ENCODE peak calls at places on chromosomes 3 and 15, in five cellular contexts. One of them, this sample, is unnamed.

GRCh38 chr15:39040861-39041260 is 476.2 kb upstream of the RASGRP1 start:
- DNase-seq in tibial nerve: no peak
- DNase-seq in AG10803: no peak
- DNase-seq in BJ: no peak
- DNase-seq in colonic mucosa: no peak
- DNase-seq in this sample: no peak

GRCh38 chr3:100002599-100003350 is 111.5 kb downstream of the FILIP1L start:
- DNase-seq in tibial nerve: no peak
- DNase-seq in AG10803: peak
- DNase-seq in BJ: peak
- DNase-seq in colonic mucosa: peak
- DNase-seq in this sample: no peak

GRCh38 chr15:34049096-34049495 is 10.1 kb upstream of the AVEN start:
- DNase-seq in tibial nerve: no peak
- DNase-seq in AG10803: peak
- DNase-seq in BJ: no peak
- DNase-seq in colonic mucosa: no peak
- DNase-seq in this sample: no peak

GRCh38 chr15:85607842-85608241 is 186.9 kb downstream of the KLHL25 start:
- DNase-seq in tibial nerve: no peak
- DNase-seq in AG10803: peak
- DNase-seq in BJ: peak
- DNase-seq in colonic mucosa: no peak
- DNase-seq in this sample: no peak

GRCh38 chr3:107227091-107227490 is 150.1 kb upstream of the CCDC54 start:
- DNase-seq in tibial nerve: no peak
- DNase-seq in AG10803: peak
- DNase-seq in BJ: no peak
- DNase-seq in colonic mucosa: no peak
- DNase-seq in this sample: no peak

GRCh38 chr3:62835594-62836236 is 39.5 kb downstream of the CADPS start:
- DNase-seq in tibial nerve: no peak
- DNase-seq in AG10803: no peak
- DNase-seq in BJ: no peak
- DNase-seq in colonic mucosa: no peak
- DNase-seq in this sample: no peak

GRCh38 chr3:98326945-98327344 is 26.7 kb upstream of the OR5K4 start:
- DNase-seq in tibial nerve: no peak
- DNase-seq in AG10803: no peak
- DNase-seq in BJ: no peak
- DNase-seq in colonic mucosa: no peak
- DNase-seq in this sample: peak

GRCh38 chr15:69758810-69759410 is 306.3 kb downstream of the RPLP1 start:
- DNase-seq in tibial nerve: no peak
- DNase-seq in AG10803: peak
- DNase-seq in BJ: no peak
- DNase-seq in colonic mucosa: peak
- DNase-seq in this sample: peak

GRCh38 chr15:27762471-27762870 is 336.6 kb downstream of the OCA2 start:
- DNase-seq in tibial nerve: no peak
- DNase-seq in AG10803: no peak
- DNase-seq in BJ: no peak
- DNase-seq in colonic mucosa: no peak
- DNase-seq in this sample: no peak

GRCh38 chr3:44845528-44846520 is 15.9 kb upstream of the TMEM42 start:
- DNase-seq in tibial nerve: no peak
- DNase-seq in AG10803: peak
- DNase-seq in BJ: no peak
- DNase-seq in colonic mucosa: no peak
- DNase-seq in this sample: no peak

GRCh38 chr3:139906441-139906840 is 28.5 kb upstream of the CLSTN2 start:
- DNase-seq in tibial nerve: no peak
- DNase-seq in AG10803: peak
- DNase-seq in BJ: no peak
- DNase-seq in colonic mucosa: no peak
- DNase-seq in this sample: no peak

GRCh38 chr3:59443618-59444292 is 393.9 kb upstream of the CFAP20DC start:
- DNase-seq in tibial nerve: no peak
- DNase-seq in AG10803: no peak
- DNase-seq in BJ: no peak
- DNase-seq in colonic mucosa: no peak
- DNase-seq in this sample: no peak

GRCh38 chr3:127101411-127102067 is 91.4 kb upstream of the PRR23E start:
- DNase-seq in tibial nerve: no peak
- DNase-seq in AG10803: no peak
- DNase-seq in BJ: no peak
- DNase-seq in colonic mucosa: no peak
- DNase-seq in this sample: no peak

GRCh38 chr3:40313975-40314860 is 4.7 kb downstream of the EIF1B start:
- DNase-seq in tibial nerve: no peak
- DNase-seq in AG10803: peak
- DNase-seq in BJ: no peak
- DNase-seq in colonic mucosa: no peak
- DNase-seq in this sample: no peak

GRCh38 chr15:96327155-96327741 is 3.3 kb upstream of the NR2F2 start:
- DNase-seq in tibial nerve: no peak
- DNase-seq in AG10803: peak
- DNase-seq in BJ: peak
- DNase-seq in colonic mucosa: peak
- DNase-seq in this sample: no peak

GRCh38 chr3:188948658-188949400 is 222.9 kb upstream of the TPRG1 start:
- DNase-seq in tibial nerve: no peak
- DNase-seq in AG10803: peak
- DNase-seq in BJ: peak
- DNase-seq in colonic mucosa: no peak
- DNase-seq in this sample: no peak

GRCh38 chr3:28989646-28990089 is 291.2 kb upstream of the RBMS3 start:
- DNase-seq in tibial nerve: no peak
- DNase-seq in AG10803: no peak
- DNase-seq in BJ: no peak
- DNase-seq in colonic mucosa: no peak
- DNase-seq in this sample: peak

GRCh38 chr15:90419738-90420487 is 31.9 kb downstream of the IQGAP1 start:
- DNase-seq in tibial nerve: no peak
- DNase-seq in AG10803: peak
- DNase-seq in BJ: peak
- DNase-seq in colonic mucosa: no peak
- DNase-seq in this sample: no peak

GRCh38 chr3:127652246-127652995 is 20.3 kb upstream of the ABTB1 start:
- DNase-seq in tibial nerve: no peak
- DNase-seq in AG10803: peak
- DNase-seq in BJ: no peak
- DNase-seq in colonic mucosa: no peak
- DNase-seq in this sample: no peak

GRCh38 chr3:34568766-34569165 is 770.3 kb downstream of the PDCD6IP start:
- DNase-seq in tibial nerve: no peak
- DNase-seq in AG10803: no peak
- DNase-seq in BJ: no peak
- DNase-seq in colonic mucosa: no peak
- DNase-seq in this sample: no peak

GRCh38 chr15:56732135-56732880 is 1.0 kb downstream of the ZNF280D start:
- DNase-seq in tibial nerve: no peak
- DNase-seq in AG10803: peak
- DNase-seq in BJ: peak
- DNase-seq in colonic mucosa: peak
- DNase-seq in this sample: no peak

GRCh38 chr15:44490628-44491027 is 46.3 kb upstream of the EIF3J start:
- DNase-seq in tibial nerve: no peak
- DNase-seq in AG10803: no peak
- DNase-seq in BJ: no peak
- DNase-seq in colonic mucosa: no peak
- DNase-seq in this sample: no peak

GRCh38 chr3:58353722-58354553 is 21.2 kb downstream of the PXK start:
- DNase-seq in tibial nerve: no peak
- DNase-seq in AG10803: peak
- DNase-seq in BJ: no peak
- DNase-seq in colonic mucosa: no peak
- DNase-seq in this sample: no peak

GRCh38 chr3:58352624-58353023 is 19.9 kb downstream of the PXK start:
- DNase-seq in tibial nerve: no peak
- DNase-seq in AG10803: no peak
- DNase-seq in BJ: no peak
- DNase-seq in colonic mucosa: no peak
- DNase-seq in this sample: no peak

GRCh38 chr3:58349792-58350626 is 17.3 kb downstream of the PXK start:
- DNase-seq in tibial nerve: no peak
- DNase-seq in AG10803: no peak
- DNase-seq in BJ: no peak
- DNase-seq in colonic mucosa: no peak
- DNase-seq in this sample: peak

GRCh38 chr3:58350627-58351013 is 17.9 kb downstream of the PXK start:
- DNase-seq in tibial nerve: no peak
- DNase-seq in AG10803: peak
- DNase-seq in BJ: no peak
- DNase-seq in colonic mucosa: no peak
- DNase-seq in this sample: no peak

GRCh38 chr3:58351920-58352319 is 19.2 kb downstream of the PXK start:
- DNase-seq in tibial nerve: no peak
- DNase-seq in AG10803: no peak
- DNase-seq in BJ: no peak
- DNase-seq in colonic mucosa: no peak
- DNase-seq in this sample: no peak
- H3K4me3 ChIP-seq in tibial nerve: no peak
- H3K4me3 ChIP-seq in AG10803: no peak
- H3K4me3 ChIP-seq in BJ: no peak
- H3K4me3 ChIP-seq in colonic mucosa: no peak
- H3K4me3 ChIP-seq in this sample: no peak

GRCh38 chr3:125403789-125404188 is 28.7 kb upstream of the ZNF148 start:
- DNase-seq in tibial nerve: no peak
- DNase-seq in AG10803: peak
- DNase-seq in BJ: no peak
- DNase-seq in colonic mucosa: no peak
- DNase-seq in this sample: no peak
- TF ChIP-seq CTCF in tibial nerve: no peak
- TF ChIP-seq CTCF in AG10803: peak
- TF ChIP-seq CTCF in BJ: peak
- TF ChIP-seq CTCF in colonic mucosa: no peak
- TF ChIP-seq CTCF in this sample: no peak

DNA sequence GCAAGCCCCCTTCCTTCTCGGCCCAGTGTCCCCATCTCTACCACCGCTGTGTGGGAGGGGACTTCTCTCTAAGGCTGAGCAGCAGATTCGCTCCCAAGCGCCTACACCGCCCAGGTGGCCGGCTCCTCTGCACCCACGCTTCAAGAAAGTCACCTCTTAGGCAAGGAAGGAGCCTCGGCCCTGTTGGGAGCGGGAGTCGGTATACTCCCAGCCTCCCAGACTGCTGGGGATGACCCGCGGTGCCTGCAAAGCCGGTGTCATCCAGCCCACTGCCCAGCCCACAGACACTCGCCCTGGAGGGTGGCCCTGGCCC is 527 bp downstream of the CHRNB4 start:
- DNase-seq in tibial nerve: no peak
- DNase-seq in AG10803: no peak
- DNase-seq in BJ: no peak
- DNase-seq in colonic mucosa: no peak
- DNase-seq in this sample: no peak
- H3K4me3 ChIP-seq in tibial nerve: peak
- H3K4me3 ChIP-seq in AG10803: no peak
- H3K4me3 ChIP-seq in BJ: no peak
- H3K4me3 ChIP-seq in colonic mucosa: peak
- H3K4me3 ChIP-seq in this sample: no peak

GRCh38 chr3:160929595-160929994 is 173.6 kb downstream of the PPM1L start:
- DNase-seq in tibial nerve: no peak
- DNase-seq in AG10803: peak
- DNase-seq in BJ: no peak
- DNase-seq in colonic mucosa: no peak
- DNase-seq in this sample: no peak
- TF ChIP-seq CTCF in tibial nerve: no peak
- TF ChIP-seq CTCF in AG10803: no peak
- TF ChIP-seq CTCF in BJ: peak
- TF ChIP-seq CTCF in colonic mucosa: no peak
- TF ChIP-seq CTCF in this sample: no peak

GRCh38 chr3:125043599-125044151 is 12.1 kb downstream of the HEG1 start:
- DNase-seq in tibial nerve: no peak
- DNase-seq in AG10803: no peak
- DNase-seq in BJ: no peak
- DNase-seq in colonic mucosa: peak
- DNase-seq in this sample: no peak

GRCh38 chr3:125039041-125039896 is 16.5 kb downstream of the HEG1 start:
- DNase-seq in tibial nerve: no peak
- DNase-seq in AG10803: no peak
- DNase-seq in BJ: no peak
- DNase-seq in colonic mucosa: no peak
- DNase-seq in this sample: no peak

GRCh38 chr3:125042725-125043406 is 12.9 kb downstream of the HEG1 start:
- DNase-seq in tibial nerve: no peak
- DNase-seq in AG10803: peak
- DNase-seq in BJ: no peak
- DNase-seq in colonic mucosa: no peak
- DNase-seq in this sample: no peak

GRCh38 chr3:125037498-125038150 is 18.2 kb downstream of the HEG1 start:
- DNase-seq in tibial nerve: no peak
- DNase-seq in AG10803: peak
- DNase-seq in BJ: no peak
- DNase-seq in colonic mucosa: no peak
- DNase-seq in this sample: no peak

GRCh38 chr3:125039897-125040175 is 16.0 kb downstream of the HEG1 start:
- DNase-seq in tibial nerve: no peak
- DNase-seq in AG10803: no peak
- DNase-seq in BJ: no peak
- DNase-seq in colonic mucosa: no peak
- DNase-seq in this sample: no peak
- H3K4me3 ChIP-seq in tibial nerve: no peak
- H3K4me3 ChIP-seq in AG10803: no peak
- H3K4me3 ChIP-seq in BJ: no peak
- H3K4me3 ChIP-seq in colonic mucosa: no peak
- H3K4me3 ChIP-seq in this sample: no peak

DNA sequence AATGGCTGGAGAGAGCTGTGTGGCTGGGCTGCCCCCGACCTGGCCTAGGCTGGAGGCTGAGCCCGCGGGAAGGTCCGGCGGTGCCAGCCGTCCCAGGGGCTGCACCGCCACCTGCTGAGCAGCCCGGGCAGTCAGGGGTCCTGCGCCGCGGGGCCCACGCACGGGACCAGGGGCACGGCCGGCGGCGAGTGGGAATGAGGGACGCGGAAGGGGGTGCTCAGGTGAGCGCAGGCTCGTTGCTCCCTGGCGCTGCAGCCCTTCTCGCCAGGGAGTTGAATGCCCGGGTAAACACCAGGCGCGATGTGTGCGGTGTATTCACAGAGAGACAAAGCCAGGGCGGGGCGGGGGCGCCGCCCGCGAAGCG is 666 bp upstream of the SEMA3F start:
- DNase-seq in tibial nerve: no peak
- DNase-seq in AG10803: no peak
- DNase-seq in BJ: no peak
- DNase-seq in colonic mucosa: no peak
- DNase-seq in this sample: no peak
- TF ChIP-seq CTCF in tibial nerve: no peak
- TF ChIP-seq CTCF in AG10803: no peak
- TF ChIP-seq CTCF in BJ: peak
- TF ChIP-seq CTCF in colonic mucosa: no peak
- TF ChIP-seq CTCF in this sample: no peak

This sample was measured in GM12864.